ENCODE peak calls at places on chromosomes 1 and 21, in six cellular contexts. E, Y, Q, N, L and C are unnamed samples.
A peak's percentile ranks its signal among the peaks of the same experiment; 100 is the strongest.

GRCh38 chr1:24724345-24725208 is 20.7 kb upstream of the CLIC4 start:
- DNase-seq in Q (peak; percentile 84), N (no peak), Y (peak; percentile 94), E (no peak), L (peak; percentile 72), C (no peak)

GRCh38 chr1:93321720-93322119 is 24.0 kb upstream of the DR1 start:
- DNase-seq in E (no peak), L (no peak), Y (no peak), Q (no peak), N (no peak), C (no peak)

GRCh38 chr21:45330075-45330781 is 42.5 kb upstream of the POFUT2 start:
- DNase-seq in N (no peak), Y (peak; percentile 95), L (peak; percentile 44), E (no peak), Q (peak; percentile 88), C (peak; percentile 79)

GRCh38 chr1:156670359-156670758 is 6.8 kb downstream of the NES start:
- DNase-seq in L (no peak), Y (no peak), N (no peak), E (no peak), Q (no peak), C (no peak)

GRCh38 chr1:53413175-53414001 is 45.8 kb upstream of the DMRTB1 start:
- DNase-seq in Q (peak; percentile 89), Y (peak; percentile 89), L (no peak), E (no peak), N (no peak), C (peak; percentile 85)

GRCh38 chr1:214544791-214545190 is 6.6 kb downstream of the PTPN14 start:
- DNase-seq in E (no peak), Y (no peak), Q (no peak), L (no peak), N (no peak), C (no peak)

GRCh38 chr1:161499099-161500078 is 5.9 kb upstream of the FCGR2A start:
- DNase-seq in N (no peak), L (no peak), E (no peak), Y (no peak), Q (no peak), C (no peak)

GRCh38 chr1:235864965-235865525 is 1.7 kb downstream of the LYST start:
- DNase-seq in Q (no peak), L (no peak), Y (no peak), E (no peak), N (peak; percentile 25), C (no peak)

GRCh38 chr1:171742577-171742922 is 685 bp upstream of the VAMP4 start:
- DNase-seq in Q (peak; percentile 37), Y (peak; percentile 56), N (peak; percentile 59), E (peak; percentile 62), L (peak; percentile 51), C (peak; percentile 77)

GRCh38 chr1:225426395-225427248 is 1.2 kb downstream of the LBR start:
- DNase-seq in Y (peak; percentile 38), Q (peak; percentile 27), E (no peak), N (peak; percentile 83), L (peak; percentile 49), C (peak; percentile 66)

GRCh38 chr1:210366767-210367166 is 38.1 kb downstream of the HHAT start:
- DNase-seq in N (peak; percentile 4), Q (no peak), Y (no peak), L (no peak), E (no peak), C (no peak)

GRCh38 chr21:40143822-40144525 is 276.7 kb downstream of the PCP4 start:
- DNase-seq in N (peak; percentile 87), L (peak; percentile 38), Y (peak; percentile 17), E (no peak), Q (peak; percentile 18), C (peak; percentile 40)

GRCh38 chr1:36323636-36324321 is at the start of gene EVA1B:
- DNase-seq in Q (peak; percentile 82), Y (peak; percentile 87), N (no peak), L (peak; percentile 85), E (peak; percentile 84), C (peak; percentile 50)

GRCh38 chr1:30285461-30286050 is 437.8 kb downstream of the MATN1 start:
- DNase-seq in E (no peak), Y (no peak), N (no peak), Q (no peak), L (no peak), C (no peak)

GRCh38 chr1:61589382-61589765 is 135.6 kb downstream of the TM2D1 start:
- DNase-seq in N (no peak), L (peak; percentile 33), E (no peak), Y (no peak), Q (no peak), C (no peak)

GRCh38 chr1:23896491-23896890 is 16.7 kb downstream of the CNR2 start:
- DNase-seq in N (no peak), L (no peak), Y (no peak), Q (no peak), E (no peak), C (no peak)

GRCh38 chr1:79791488-79792211 is 785.1 kb upstream of the ADGRL4 start:
- DNase-seq in L (no peak), E (no peak), Y (no peak), Q (no peak), N (no peak), C (no peak)

GRCh38 chr1:227299688-227300087 is 18.6 kb downstream of the CDC42BPA start:
- DNase-seq in E (no peak), Q (peak; percentile 59), Y (peak; percentile 52), L (no peak), N (no peak), C (peak; percentile 71)

GRCh38 chr1:116491985-116492811 is 78.6 kb downstream of the CD58 start:
- DNase-seq in N (no peak), Q (peak; percentile 33), L (no peak), E (no peak), Y (no peak), C (no peak)